ENCODE peak calls at places on chromosomes 11 and 22, in four cellular contexts. One of them, this sample, is unnamed.

GRCh38 chr11:60987577-60988277 is 16.2 kb downstream of the CD6 start:
- DNase-seq in upper lobe of right lung: no peak
- DNase-seq in ovary: no peak
- DNase-seq in HS-5: no peak
- DNase-seq in this sample: no peak

GRCh38 chr11:73330569-73331093 is 22.6 kb downstream of the ARHGEF17 start:
- DNase-seq in HS-5: no peak
- DNase-seq in ovary: no peak
- DNase-seq in upper lobe of right lung: no peak
- DNase-seq in this sample: no peak

GRCh38 chr22:22986640-22987039 is 83.7 kb upstream of the GNAZ start:
- DNase-seq in HS-5: no peak
- DNase-seq in ovary: no peak
- DNase-seq in upper lobe of right lung: no peak
- DNase-seq in this sample: no peak

GRCh38 chr22:17213976-17214375 is 5.3 kb downstream of the ADA2 start:
- DNase-seq in upper lobe of right lung: peak
- DNase-seq in ovary: no peak
- DNase-seq in HS-5: no peak
- DNase-seq in this sample: peak

GRCh38 chr22:17303840-17304779 is 65.2 kb upstream of the CECR2 start:
- DNase-seq in HS-5: no peak
- DNase-seq in upper lobe of right lung: no peak
- DNase-seq in ovary: no peak
- DNase-seq in this sample: no peak

GRCh38 chr22:24437820-24438328 is 10.5 kb downstream of the ADORA2A start:
- DNase-seq in HS-5: no peak
- DNase-seq in upper lobe of right lung: no peak
- DNase-seq in ovary: no peak
- DNase-seq in this sample: no peak

GRCh38 chr11:55847453-55847852 is 8.9 kb downstream of the OR5D16 start:
- DNase-seq in upper lobe of right lung: no peak
- DNase-seq in ovary: no peak
- DNase-seq in HS-5: no peak
- DNase-seq in this sample: no peak

GRCh38 chr11:68659158-68659921 is 25.0 kb upstream of the GAL start:
- DNase-seq in ovary: peak
- DNase-seq in upper lobe of right lung: no peak
- DNase-seq in HS-5: peak
- DNase-seq in this sample: peak

GRCh38 chr11:14237333-14237988 is 121.5 kb downstream of the RRAS2 start:
- DNase-seq in upper lobe of right lung: no peak
- DNase-seq in ovary: no peak
- DNase-seq in HS-5: no peak
- DNase-seq in this sample: no peak

GRCh38 chr11:108369064-108369463 is 98.3 kb downstream of the C11orf65 start:
- DNase-seq in upper lobe of right lung: no peak
- DNase-seq in ovary: no peak
- DNase-seq in HS-5: no peak
- DNase-seq in this sample: no peak

GRCh38 chr11:125940145-125940544 is 5.7 kb upstream of the VSIG10L2 start:
- DNase-seq in upper lobe of right lung: peak
- DNase-seq in ovary: no peak
- DNase-seq in HS-5: no peak
- DNase-seq in this sample: no peak

GRCh38 chr22:37566903-37567798 is 6.9 kb downstream of the CDC42EP1 start:
- DNase-seq in ovary: peak
- DNase-seq in upper lobe of right lung: peak
- DNase-seq in HS-5: no peak
- DNase-seq in this sample: peak

GRCh38 chr11:125215951-125216350 is 51.4 kb downstream of the PKNOX2 start:
- DNase-seq in upper lobe of right lung: no peak
- DNase-seq in HS-5: no peak
- DNase-seq in ovary: no peak
- DNase-seq in this sample: no peak

GRCh38 chr11:43944761-43945311 is 2.4 kb downstream of the C11orf96 start:
- DNase-seq in HS-5: no peak
- DNase-seq in ovary: peak
- DNase-seq in upper lobe of right lung: peak
- DNase-seq in this sample: peak

GRCh38 chr11:82863209-82863608 is 37.0 kb downstream of the PRCP start:
- DNase-seq in ovary: no peak
- DNase-seq in upper lobe of right lung: no peak
- DNase-seq in HS-5: no peak
- DNase-seq in this sample: no peak

GRCh38 chr22:29820941-29821789 is 16.9 kb downstream of the ASCC2 start:
- DNase-seq in upper lobe of right lung: peak
- DNase-seq in HS-5: peak
- DNase-seq in ovary: peak
- DNase-seq in this sample: peak

GRCh38 chr11:82458777-82459176 is 274.9 kb downstream of the FAM181B start:
- DNase-seq in upper lobe of right lung: no peak
- DNase-seq in ovary: no peak
- DNase-seq in HS-5: no peak
- DNase-seq in this sample: no peak

GRCh38 chr11:128508785-128509518 is 78.4 kb downstream of the ETS1 start:
- DNase-seq in ovary: no peak
- DNase-seq in upper lobe of right lung: no peak
- DNase-seq in HS-5: no peak
- DNase-seq in this sample: no peak

GRCh38 chr11:898540-899190 is 11.9 kb downstream of the CHID1 start:
- DNase-seq in upper lobe of right lung: no peak
- DNase-seq in ovary: no peak
- DNase-seq in HS-5: no peak
- DNase-seq in this sample: no peak

GRCh38 chr22:47322854-47323253 is 560.4 kb downstream of the TBC1D22A start:
- DNase-seq in ovary: no peak
- DNase-seq in HS-5: no peak
- DNase-seq in upper lobe of right lung: no peak
- DNase-seq in this sample: no peak

GRCh38 chr11:39990413-39990812 is 1469.0 kb downstream of the LRRC4C start:
- DNase-seq in ovary: no peak
- DNase-seq in HS-5: no peak
- DNase-seq in upper lobe of right lung: no peak
- DNase-seq in this sample: no peak

GRCh38 chr11:133938166-133938565 is 18.6 kb downstream of the IGSF9B start:
- DNase-seq in upper lobe of right lung: no peak
- DNase-seq in HS-5: no peak
- DNase-seq in ovary: no peak
- DNase-seq in this sample: no peak

GRCh38 chr22:29751139-29751538 is 15.7 kb downstream of the ZMAT5 start:
- DNase-seq in ovary: no peak
- DNase-seq in HS-5: no peak
- DNase-seq in upper lobe of right lung: no peak
- DNase-seq in this sample: no peak

GRCh38 chr11:73358071-73358470 is 18.1 kb upstream of the RELT start:
- DNase-seq in upper lobe of right lung: no peak
- DNase-seq in ovary: no peak
- DNase-seq in HS-5: no peak
- DNase-seq in this sample: no peak

GRCh38 chr22:50032109-50032871 is 19.7 kb upstream of the IL17REL start:
- DNase-seq in HS-5: no peak
- DNase-seq in ovary: no peak
- DNase-seq in upper lobe of right lung: peak
- DNase-seq in this sample: no peak

GRCh38 chr11:60161766-60162165 is 21.1 kb downstream of the MS4A6A start:
- DNase-seq in ovary: no peak
- DNase-seq in HS-5: no peak
- DNase-seq in upper lobe of right lung: no peak
- DNase-seq in this sample: no peak

GRCh38 chr11:66081505-66081904 is 11.4 kb downstream of the PACS1 start:
- DNase-seq in ovary: no peak
- DNase-seq in upper lobe of right lung: no peak
- DNase-seq in HS-5: no peak
- DNase-seq in this sample: no peak

This sample was measured in uterus.